ENCODE peak calls at places on chromosomes 2 and 18, in nine cellular contexts. W is psoas muscle, N is hepatocyte, H is breast epithelium, U is K562, L is heart right ventricle, M is mammary epithelial cell, B is thoracic aorta, E is pancreas. F is an unnamed sample.
A peak's percentile ranks its signal among the peaks of the same experiment; 100 is the strongest.

GRCh38 chr2:161983896-161984295 is 90.1 kb downstream of the DPP4 start:
- DNase-seq in M (peak; percentile 31), H (no peak), B (no peak), W (no peak), L (no peak), N (no peak), E (no peak), U (no peak), F (no peak)

GRCh38 chr18:23619388-23619873 is 33.1 kb upstream of the NPC1 start:
- DNase-seq in N (peak; percentile 64), W (peak; percentile 23), U (no peak), L (no peak), H (no peak), B (no peak), E (peak; percentile 46), M (no peak), F (no peak)

GRCh38 chr2:157853820-157854219 is 22.3 kb downstream of the ACVR1 start:
- DNase-seq in M (no peak), E (no peak), N (no peak), W (no peak), B (no peak), U (no peak), L (no peak), H (no peak), F (no peak)

GRCh38 chr2:85913854-85914524 is 25.2 kb upstream of the ST3GAL5 start:
- DNase-seq in N (no peak), B (no peak), M (peak; percentile 81), L (no peak), W (no peak), E (no peak), U (no peak), H (no peak), F (no peak)

GRCh38 chr2:53901192-53901591 is 41.4 kb upstream of the GPR75 start:
- DNase-seq in N (no peak), E (no peak), L (no peak), W (no peak), U (no peak), M (no peak), B (no peak), H (no peak), F (no peak)

GRCh38 chr2:71336802-71337201 is 5.2 kb downstream of the ZNF638 start:
- DNase-seq in M (peak; percentile 16), B (no peak), H (no peak), E (no peak), U (no peak), N (no peak), W (no peak), L (no peak), F (no peak)

GRCh38 chr2:23698116-23698732 is 228.7 kb downstream of the ATAD2B start:
- DNase-seq in L (no peak), M (no peak), U (no peak), B (no peak), W (no peak), E (peak; percentile 16), H (no peak), N (no peak), F (no peak)

GRCh38 chr2:200306969-200307811 is 697 bp downstream of the SPATS2L start:
- DNase-seq in W (peak; percentile 59), L (peak; percentile 26), H (no peak), E (peak; percentile 72), N (peak; percentile 63), M (peak; percentile 53), U (peak; percentile 55), B (no peak), F (peak; percentile 23)

GRCh38 chr2:189020179-189020578 is 46.0 kb downstream of the COL3A1 start:
- DNase-seq in B (no peak), U (no peak), W (no peak), H (no peak), M (no peak), E (peak; percentile 20), L (no peak), N (no peak), F (no peak)

GRCh38 chr2:230879271-230879882 is 14.6 kb downstream of the ITM2C start:
- DNase-seq in N (peak; percentile 56), B (no peak), H (no peak), U (no peak), L (no peak), E (no peak), W (no peak), M (no peak), F (peak; percentile 28)

GRCh38 chr2:99933894-99934650 is 208.3 kb downstream of the AFF3 start:
- DNase-seq in E (no peak), L (no peak), N (no peak), M (no peak), B (no peak), H (no peak), W (no peak), U (no peak), F (no peak)
- TF ChIP-seq CTCF in E (no peak), L (no peak), N (no peak), M (no peak), B (no peak), H (no peak), W (no peak), U (no peak), F (no peak)

DNA sequence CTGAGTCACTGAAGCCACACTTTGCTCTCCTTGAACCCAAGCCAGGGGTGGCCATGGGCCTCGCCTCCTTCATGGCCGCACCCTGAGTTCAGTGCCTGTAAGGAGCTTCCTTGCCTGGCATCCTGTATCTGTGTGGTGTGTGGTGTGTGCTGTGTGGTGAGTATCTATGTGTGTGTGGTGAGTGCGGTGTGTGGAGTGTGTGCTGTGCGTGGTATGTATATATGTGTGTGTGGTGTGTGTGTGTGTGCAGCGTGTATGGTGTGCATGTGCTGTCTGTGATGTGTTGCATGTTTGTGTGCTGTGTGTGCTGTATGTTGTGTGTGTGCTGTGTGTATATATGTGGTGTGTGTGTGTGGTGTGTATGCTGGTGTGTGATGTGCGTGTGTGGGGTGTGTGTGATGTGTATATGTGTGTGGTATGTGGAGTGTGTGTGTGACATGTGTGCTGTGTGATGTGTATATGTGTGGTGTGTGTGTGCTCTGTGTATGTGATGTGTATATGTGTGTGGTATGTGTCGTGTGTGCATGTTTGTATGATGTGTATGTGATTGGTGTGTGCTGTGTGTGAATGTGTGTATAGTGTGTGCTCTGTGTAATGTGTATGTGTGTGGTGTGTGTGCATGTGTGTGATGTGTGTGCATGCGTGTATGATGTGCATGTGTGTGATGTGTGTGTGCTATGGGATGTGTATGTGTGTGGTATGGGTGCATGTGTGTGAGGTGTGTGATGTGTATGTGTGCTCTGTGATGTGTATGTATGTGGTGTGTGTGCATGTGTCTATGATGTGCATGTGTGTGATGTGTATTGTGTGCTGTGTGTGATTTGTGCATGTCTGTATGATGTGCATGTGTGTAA is 22.6 kb downstream of the PRELID3A start:
- DNase-seq in N (no peak), H (no peak), W (no peak), B (no peak), U (no peak), L (no peak), M (no peak), E (no peak), F (no peak)
- H3K4me1 ChIP-seq in N (no peaks in the 10 kb centered on the region), H (no peaks in the 10 kb centered on the region), W (no peaks in the 10 kb centered on the region), B (no peaks in the 10 kb centered on the region), U (no peaks in the 10 kb centered on the region), L (no peaks in the 10 kb centered on the region), M (no peaks in the 10 kb centered on the region), E (no peaks in the 10 kb centered on the region), F (no peaks in the 10 kb centered on the region)

DNA sequence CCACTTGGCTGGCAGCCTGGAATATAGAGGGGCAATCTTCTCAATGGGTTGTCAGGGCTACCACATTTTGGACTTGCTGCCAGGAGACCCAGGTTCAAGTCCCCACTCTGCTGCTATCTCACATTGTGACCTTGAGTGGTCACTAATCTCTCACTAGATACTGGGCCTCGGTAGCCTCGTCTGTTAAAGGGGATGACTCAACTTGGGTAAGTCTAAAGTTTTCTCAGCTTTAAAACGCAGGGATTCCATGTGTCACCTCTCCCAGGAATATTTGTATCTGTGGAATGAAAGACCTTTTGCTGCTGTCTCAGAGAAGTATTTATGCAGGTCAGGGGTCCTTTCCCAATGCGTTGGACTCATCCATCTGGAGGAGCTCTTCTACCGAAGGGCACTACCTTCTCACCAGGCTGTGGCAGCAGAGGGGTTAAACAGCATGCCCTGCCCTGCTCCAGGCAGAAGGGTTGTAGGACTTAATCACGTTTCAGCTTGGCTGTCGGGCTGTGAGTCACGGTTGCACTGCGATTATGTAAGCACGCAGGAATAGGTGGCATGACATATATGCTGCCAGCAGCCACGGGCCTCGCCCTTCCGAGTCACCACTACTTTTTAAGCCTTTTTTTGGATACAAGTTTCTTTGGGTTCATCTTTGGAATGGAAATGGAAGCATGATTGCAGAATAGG is 86.5 kb downstream of the SEMA4F start:
- DNase-seq in L (peak; percentile 26), W (peak; percentile 57), H (no peak), N (peak; percentile 87), U (no peak), B (peak; percentile 62), M (peak; percentile 98), E (no peak), F (peak; percentile 92)
- TF ChIP-seq CTCF in L (no peak), W (no peak), H (no peak), N (no peak), U (no peak), B (no peak), M (peak; percentile 29), E (no peak), F (no peak)

GRCh38 chr18:57430983-57431382 is 4.2 kb upstream of the ONECUT2 start:
- DNase-seq in B (no peak), M (no peak), H (no peak), N (no peak), L (no peak), E (no peak), W (no peak), U (no peak), F (no peak)

GRCh38 chr18:57429607-57430165 is 5.5 kb upstream of the ONECUT2 start:
- DNase-seq in H (no peak), N (no peak), W (no peak), E (no peak), L (no peak), U (no peak), B (no peak), M (no peak), F (no peak)

GRCh38 chr18:57431512-57432080 is 3.6 kb upstream of the ONECUT2 start:
- DNase-seq in M (no peak), L (no peak), B (no peak), N (no peak), E (no peak), W (no peak), U (no peak), H (no peak), F (no peak)

GRCh38 chr18:57432118-57432517 is 3.1 kb upstream of the ONECUT2 start:
- DNase-seq in L (no peak), B (no peak), N (no peak), U (no peak), M (no peak), E (no peak), W (no peak), H (no peak), F (no peak)

DNA sequence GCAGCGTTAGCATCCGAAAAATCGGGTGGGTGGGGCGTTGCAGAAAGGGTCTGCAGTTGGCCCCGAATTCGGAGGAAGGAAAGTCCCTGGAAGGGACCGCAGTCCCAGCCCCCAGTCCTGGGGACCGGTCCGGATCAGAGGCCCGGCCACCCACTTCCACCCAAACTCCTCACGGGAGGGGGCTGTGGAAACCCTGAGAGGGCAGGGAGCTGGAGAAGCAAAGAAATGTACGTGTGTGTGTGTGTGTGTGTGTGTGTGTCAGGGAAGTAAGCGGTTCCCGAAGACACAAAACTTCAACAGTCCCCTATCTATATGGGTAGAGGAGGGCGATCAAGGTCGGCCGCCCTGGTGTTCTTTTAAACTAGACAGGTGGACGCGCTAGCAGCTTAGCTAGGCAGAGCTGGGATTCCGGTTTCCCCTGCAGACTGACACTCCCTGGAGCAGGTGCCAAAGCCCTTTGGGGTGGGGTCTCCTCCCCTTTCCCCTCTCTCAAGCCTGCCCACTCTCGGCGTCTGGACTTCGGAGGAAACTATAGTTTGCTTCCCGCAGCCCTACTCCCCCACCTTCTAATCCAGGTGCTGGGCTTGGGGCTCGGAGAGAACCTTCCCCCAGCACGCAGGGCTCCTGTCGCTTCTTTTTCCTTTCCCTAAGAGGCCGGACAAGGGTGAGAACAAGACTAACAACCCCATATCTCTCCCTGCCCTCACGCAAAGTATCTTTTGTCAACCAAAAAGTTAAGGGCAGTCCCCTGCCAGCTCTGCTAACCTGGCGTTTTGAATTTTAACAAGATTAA is 4.8 kb upstream of the ONECUT2 start:
- DNase-seq in B (no peak), E (no peak), L (no peak), W (no peak), N (no peak), M (no peak), H (no peak), U (no peak), F (no peak)
- H3K4me1 ChIP-seq in B (peaks cover 14% of the 10 kb centered on the region), E (no peaks in the 10 kb centered on the region), L (peaks cover 17% of the 10 kb centered on the region), W (peaks cover 12% of the 10 kb centered on the region), N (peaks cover 7% of the 10 kb centered on the region), M (peaks cover 8% of the 10 kb centered on the region), H (no peaks in the 10 kb centered on the region), U (peaks cover 2% of the 10 kb centered on the region), F (no peaks in the 10 kb centered on the region)